ENCODE peak calls at places on chromosomes 6 and 20, in ten cellular contexts. D, P, E, R, S, K, X, Y, Z and H are unnamed samples.

GRCh38 chr20:44247131-44247571 is at the start of gene GDAP1L1:
- DNase-seq in D (no peak), P (no peak), E (peak; percentile 50), R (no peak), S (no peak), K (no peak), X (no peak), Y (no peak), Z (no peak), H (no peak)

GRCh38 chr6:89615882-89616281 is 22.7 kb downstream of the LYRM2 start:
- DNase-seq in D (no peak), P (no peak), E (no peak), R (no peak), S (no peak), K (no peak), X (no peak), Y (no peak), Z (no peak), H (no peak)

GRCh38 chr20:63706852-63707557 is 771 bp downstream of the ARFRP1 start:
- DNase-seq in D (no peak), P (no peak), E (peak; percentile 46), R (peak; percentile 40), S (peak; percentile 59), K (no peak), X (peak; percentile 79), Y (no peak), Z (peak; percentile 70), H (peak; percentile 85)

GRCh38 chr6:44041461-44042260 is 85.6 kb downstream of the MRPL14 start:
- DNase-seq in D (no peak), P (no peak), E (peak; percentile 52), R (no peak), S (peak; percentile 96), K (no peak), X (peak; percentile 37), Y (peak; percentile 57), Z (peak; percentile 34), H (peak; percentile 58)

GRCh38 chr6:8707956-8708772 is 272.8 kb upstream of the SLC35B3 start:
- DNase-seq in D (peak; percentile 49), P (no peak), E (no peak), R (no peak), S (peak; percentile 19), K (no peak), X (no peak), Y (peak; percentile 6), Z (peak; percentile 34), H (no peak)

GRCh38 chr6:141956046-141956761 is 176.5 kb upstream of the GJE1 start:
- DNase-seq in D (no peak), P (no peak), E (no peak), R (no peak), S (no peak), K (no peak), X (no peak), Y (no peak), Z (no peak), H (peak; percentile 51)

GRCh38 chr20:61936701-61937131 is 129.0 kb downstream of the TAF4 start:
- DNase-seq in D (no peak), P (no peak), E (peak; percentile 18), R (no peak), S (no peak), K (no peak), X (peak; percentile 19), Y (no peak), Z (no peak), H (peak; percentile 67)

GRCh38 chr20:61535091-61535490 is 283.0 kb downstream of the CDH4 start:
- DNase-seq in D (no peak), P (no peak), E (no peak), R (no peak), S (no peak), K (no peak), X (no peak), Y (no peak), Z (no peak), H (peak; percentile 27)

GRCh38 chr6:100100776-100101175 is 106.8 kb upstream of the MCHR2 start:
- DNase-seq in D (no peak), P (no peak), E (no peak), R (no peak), S (no peak), K (no peak), X (no peak), Y (no peak), Z (no peak), H (no peak)

DNA sequence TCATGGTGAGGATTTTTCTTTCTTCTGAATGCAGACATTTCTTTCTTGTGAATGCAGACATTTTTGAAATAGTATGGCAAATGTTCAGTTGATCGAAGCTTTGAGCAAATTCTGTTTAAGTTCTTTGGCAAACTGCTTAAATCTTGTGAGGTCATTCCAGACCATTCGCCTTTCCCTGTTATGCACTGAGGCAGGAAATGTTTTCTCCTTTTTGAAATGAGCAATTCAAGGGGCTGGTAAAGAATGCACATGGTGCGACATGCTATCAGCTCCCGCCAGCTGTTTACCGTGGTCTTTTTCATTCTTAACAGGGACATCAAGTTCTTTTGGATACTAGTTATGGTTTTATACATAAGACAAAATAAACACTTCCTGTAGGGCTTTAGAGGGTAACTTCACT is 112.0 kb upstream of the CCN2 start:
- DNase-seq in D (no peak), P (no peak), E (no peak), R (no peak), S (no peak), K (no peak), X (no peak), Y (no peak), Z (no peak), H (no peak)
- H3K27ac ChIP-seq in D (no peak overlapping the region), P (no peak overlapping the region), E (peak overlapping the region; percentile 51), R (no peak overlapping the region), S (peak overlapping the region; percentile 8), K (no peak overlapping the region), X (no peak overlapping the region), Y (peak overlapping the region; percentile 78), Z (no peak overlapping the region), H (no peak overlapping the region)

GRCh38 chr6:30283761-30284160 is 43.0 kb upstream of the TRIM39 start:
- DNase-seq in D (no peak), P (no peak), E (no peak), R (no peak), S (no peak), K (no peak), X (no peak), Y (no peak), Z (no peak), H (no peak)

GRCh38 chr6:30287139-30287538 is 39.6 kb upstream of the TRIM39 start:
- DNase-seq in D (no peak), P (no peak), E (no peak), R (no peak), S (no peak), K (no peak), X (no peak), Y (no peak), Z (no peak), H (no peak)

DNA sequence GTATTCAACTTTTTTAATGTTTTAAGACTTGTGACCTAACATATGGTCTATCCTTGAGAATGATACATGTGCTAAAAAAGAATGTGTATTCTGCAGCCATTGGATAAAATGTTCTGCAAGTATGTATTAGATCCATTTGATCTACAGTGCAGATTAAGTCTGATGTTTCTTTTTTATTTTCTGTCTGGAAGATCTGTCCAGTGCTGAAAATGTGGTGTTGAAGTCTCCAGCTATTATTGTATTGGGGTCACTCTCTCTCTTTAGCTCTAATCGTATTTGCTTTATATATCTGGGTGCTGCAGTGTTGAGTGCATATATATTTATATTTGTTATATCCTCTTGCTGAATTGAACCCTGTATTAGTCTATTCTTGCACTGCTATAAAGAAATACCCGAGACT is 44.2 kb upstream of the TRIM39 start:
- DNase-seq in D (no peak), P (no peak), E (no peak), R (no peak), S (no peak), K (no peak), X (no peak), Y (no peak), Z (no peak), H (no peak)
- H3K9me3 ChIP-seq in D (peaks cover 77% of the 10 kb centered on the region), P (peaks cover 96% of the 10 kb centered on the region), E (peaks cover 97% of the 10 kb centered on the region), R (peaks cover 50% of the 10 kb centered on the region), S (peaks cover 45% of the 10 kb centered on the region), K (peaks cover 70% of the 10 kb centered on the region), X (no peaks in the 10 kb centered on the region), Y (peaks cover 78% of the 10 kb centered on the region), Z (peaks cover 90% of the 10 kb centered on the region), H (peaks cover 15% of the 10 kb centered on the region)

GRCh38 chr6:30006170-30007131 is 54.6 kb upstream of the POLR1H start:
- DNase-seq in D (peak; percentile 35), P (no peak), E (peak; percentile 40), R (no peak), S (no peak), K (no peak), X (peak; percentile 64), Y (no peak), Z (peak; percentile 20), H (peak; percentile 85)
- H3K4me3 ChIP-seq in D (peak overlapping the region; percentile 66), P (peak overlapping the region; percentile 31), E (peak overlapping the region; percentile 71), R (peak overlapping the region; percentile 51), S (peak overlapping the region; percentile 36), K (peak overlapping the region; percentile 59), X (peak overlapping the region; percentile 52), Y (no peak overlapping the region), Z (peak overlapping the region; percentile 51), H (peak overlapping the region; percentile 23)

GRCh38 chr6:39204646-39205244 is 24.5 kb downstream of the KCNK5 start:
- DNase-seq in D (no peak), P (no peak), E (no peak), R (no peak), S (no peak), K (no peak), X (no peak), Y (no peak), Z (no peak), H (no peak)
- H3K27ac ChIP-seq in D (peak overlapping the region; percentile 85), P (peak overlapping the region; percentile 50), E (no peak overlapping the region), R (no peak overlapping the region), S (no peak overlapping the region), K (no peak overlapping the region), X (no peak overlapping the region), Y (peak overlapping the region; percentile 86), Z (peak overlapping the region; percentile 79), H (no peak overlapping the region)

GRCh38 chr20:49285233-49285668 is 7.4 kb upstream of the ZNFX1 start:
- DNase-seq in D (no peak), P (no peak), E (no peak), R (no peak), S (no peak), K (no peak), X (no peak), Y (no peak), Z (no peak), H (no peak)
- H3K9me3 ChIP-seq in D (peaks cover 25% of the 10 kb centered on the region), P (peaks cover 75% of the 10 kb centered on the region), E (peaks cover 75% of the 10 kb centered on the region), R (peaks cover 69% of the 10 kb centered on the region), S (no peaks in the 10 kb centered on the region), K (peaks cover 17% of the 10 kb centered on the region), X (no peaks in the 10 kb centered on the region), Y (peaks cover 9% of the 10 kb centered on the region), Z (peaks cover 35% of the 10 kb centered on the region), H (peaks cover 14% of the 10 kb centered on the region)